ENCODE peak calls at places on chromosomes 3 and 15, in eight cellular contexts. One of them, this sample, is unnamed.

GRCh38 chr15:92600902-92601301 is 54.7 kb downstream of the FAM174B start:
- DNase-seq in GM23338: no peak
- DNase-seq in NCI-H69: no peak
- DNase-seq in ACHN: no peak
- DNase-seq in AG08396: no peak
- DNase-seq in anterior cingulate cortex: no peak
- DNase-seq in fibroblast of lung: no peak
- DNase-seq in GM12891: no peak
- DNase-seq in this sample: no peak

GRCh38 chr3:141722076-141722475 is 16.0 kb upstream of the RNF7 start:
- DNase-seq in fibroblast of lung: no peak
- DNase-seq in AG08396: no peak
- DNase-seq in anterior cingulate cortex: no peak
- DNase-seq in GM12891: no peak
- DNase-seq in GM23338: no peak
- DNase-seq in NCI-H69: no peak
- DNase-seq in ACHN: no peak
- DNase-seq in this sample: no peak

GRCh38 chr3:11954312-11954934 is 49.8 kb upstream of the SYN2 start:
- DNase-seq in anterior cingulate cortex: no peak
- DNase-seq in GM23338: no peak
- DNase-seq in GM12891: no peak
- DNase-seq in AG08396: no peak
- DNase-seq in ACHN: no peak
- DNase-seq in fibroblast of lung: peak
- DNase-seq in NCI-H69: peak
- DNase-seq in this sample: peak

GRCh38 chr3:15819576-15819975 is 21.8 kb upstream of the ANKRD28 start:
- DNase-seq in NCI-H69: no peak
- DNase-seq in GM23338: no peak
- DNase-seq in fibroblast of lung: no peak
- DNase-seq in ACHN: no peak
- DNase-seq in AG08396: no peak
- DNase-seq in anterior cingulate cortex: no peak
- DNase-seq in GM12891: no peak
- DNase-seq in this sample: no peak

GRCh38 chr3:125594581-125595011 is 701 bp downstream of the OSBPL11 start:
- DNase-seq in GM23338: peak
- DNase-seq in GM12891: no peak
- DNase-seq in AG08396: no peak
- DNase-seq in ACHN: peak
- DNase-seq in anterior cingulate cortex: no peak
- DNase-seq in fibroblast of lung: no peak
- DNase-seq in NCI-H69: peak
- DNase-seq in this sample: peak

GRCh38 chr15:100973351-100974034 is 54.3 kb downstream of the LRRK1 start:
- DNase-seq in GM12891: peak
- DNase-seq in GM23338: peak
- DNase-seq in fibroblast of lung: peak
- DNase-seq in NCI-H69: no peak
- DNase-seq in AG08396: no peak
- DNase-seq in anterior cingulate cortex: no peak
- DNase-seq in ACHN: no peak
- DNase-seq in this sample: no peak

GRCh38 chr3:45508659-45509037 is 85.9 kb upstream of the LIMD1 start:
- DNase-seq in NCI-H69: peak
- DNase-seq in ACHN: no peak
- DNase-seq in fibroblast of lung: no peak
- DNase-seq in GM23338: no peak
- DNase-seq in GM12891: no peak
- DNase-seq in anterior cingulate cortex: no peak
- DNase-seq in AG08396: no peak
- DNase-seq in this sample: no peak

GRCh38 chr15:70252056-70252935 is 154.6 kb upstream of the TLE3 start:
- DNase-seq in anterior cingulate cortex: no peak
- DNase-seq in GM23338: no peak
- DNase-seq in ACHN: no peak
- DNase-seq in NCI-H69: peak
- DNase-seq in fibroblast of lung: no peak
- DNase-seq in GM12891: no peak
- DNase-seq in AG08396: no peak
- DNase-seq in this sample: peak

GRCh38 chr3:10351013-10351735 is 30.3 kb upstream of the SEC13 start:
- DNase-seq in GM23338: peak
- DNase-seq in NCI-H69: peak
- DNase-seq in AG08396: peak
- DNase-seq in anterior cingulate cortex: no peak
- DNase-seq in ACHN: no peak
- DNase-seq in GM12891: no peak
- DNase-seq in fibroblast of lung: no peak
- DNase-seq in this sample: no peak

GRCh38 chr3:157785071-157785826 is 282.0 kb upstream of the VEPH1 start:
- DNase-seq in ACHN: peak
- DNase-seq in NCI-H69: no peak
- DNase-seq in GM23338: peak
- DNase-seq in GM12891: no peak
- DNase-seq in anterior cingulate cortex: no peak
- DNase-seq in fibroblast of lung: peak
- DNase-seq in AG08396: peak
- DNase-seq in this sample: peak

GRCh38 chr3:152296382-152296781 is 27.7 kb downstream of the MBNL1 start:
- DNase-seq in GM23338: no peak
- DNase-seq in GM12891: no peak
- DNase-seq in ACHN: no peak
- DNase-seq in NCI-H69: no peak
- DNase-seq in fibroblast of lung: no peak
- DNase-seq in AG08396: no peak
- DNase-seq in anterior cingulate cortex: no peak
- DNase-seq in this sample: no peak

GRCh38 chr15:62439543-62440016 is 274.5 kb upstream of the C2CD4B start:
- DNase-seq in NCI-H69: no peak
- DNase-seq in GM12891: no peak
- DNase-seq in anterior cingulate cortex: no peak
- DNase-seq in fibroblast of lung: no peak
- DNase-seq in GM23338: no peak
- DNase-seq in AG08396: peak
- DNase-seq in ACHN: no peak
- DNase-seq in this sample: no peak